ENCODE peak calls at places on chromosomes 7 and 10, in seven cellular contexts. G is GM23248, Y is fibroblast of lung, E is endothelial cell of umbilical vein, T is MM.1S, L is H9, N is astrocyte. C is an unnamed sample.

GRCh38 chr7:11294218-11294617 is 320.5 kb downstream of the PHF14 start:
- DNase-seq in G (no peak), Y (no peak), E (no peak), T (peak; percentile 48), L (no peak), N (no peak), C (no peak)

GRCh38 chr7:76509931-76510877 is at the start of gene UPK3B:
- DNase-seq in G (peak; percentile 6), Y (peak; percentile 27), E (no peak), T (no peak), L (peak; percentile 73), N (no peak), C (peak; percentile 52)

GRCh38 chr7:2299853-2300512 is 14.3 kb downstream of the SNX8 start:
- DNase-seq in G (peak; percentile 35), Y (no peak), E (peak; percentile 48), T (no peak), L (no peak), N (no peak), C (no peak)

GRCh38 chr7:124764847-124765400 is 668 bp downstream of the GPR37 start:
- DNase-seq in G (no peak), Y (no peak), E (peak; percentile 28), T (peak; percentile 84), L (peak; percentile 49), N (no peak), C (peak; percentile 62)

GRCh38 chr10:47349941-47350371 is 1.8 kb downstream of the RBP3 start:
- DNase-seq in G (no peak), Y (no peak), E (no peak), T (no peak), L (no peak), N (no peak), C (no peak)

GRCh38 chr7:101934618-101935017 is 117.2 kb downstream of the CUX1 start:
- DNase-seq in G (no peak), Y (no peak), E (no peak), T (no peak), L (no peak), N (no peak), C (no peak)

GRCh38 chr7:39525926-39526325 is 40.3 kb upstream of the YAE1 start:
- DNase-seq in G (peak; percentile 42), Y (peak; percentile 49), E (no peak), T (no peak), L (no peak), N (peak; percentile 38), C (no peak)

GRCh38 chr10:36802523-36803153 is 322.8 kb upstream of the ANKRD30A start:
- DNase-seq in G (peak; percentile 6), Y (peak; percentile 9), E (no peak), T (no peak), L (no peak), N (no peak), C (no peak)

GRCh38 chr7:4399596-4399995 is 282.5 kb upstream of the FOXK1 start:
- DNase-seq in G (no peak), Y (no peak), E (no peak), T (no peak), L (no peak), N (no peak), C (no peak)

GRCh38 chr10:122387572-122387971 is 13.1 kb downstream of the PLEKHA1 start:
- DNase-seq in G (no peak), Y (no peak), E (no peak), T (no peak), L (no peak), N (no peak), C (no peak)

GRCh38 chr10:18829259-18829658 is 170.0 kb downstream of the ARL5B start:
- DNase-seq in G (no peak), Y (no peak), E (no peak), T (no peak), L (no peak), N (no peak), C (no peak)

GRCh38 chr7:52909935-52910334 is 125.5 kb upstream of the POM121L12 start:
- DNase-seq in G (no peak), Y (no peak), E (no peak), T (peak; percentile 53), L (no peak), N (no peak), C (no peak)

GRCh38 chr7:106770191-106770590 is 94.9 kb upstream of the PIK3CG start:
- DNase-seq in G (peak; percentile 88), Y (peak; percentile 97), E (peak; percentile 77), T (no peak), L (no peak), N (peak; percentile 96), C (no peak)

GRCh38 chr7:36032362-36032818 is 120.7 kb upstream of the EEPD1 start:
- DNase-seq in G (peak; percentile 62), Y (peak; percentile 47), E (no peak), T (no peak), L (no peak), N (no peak), C (no peak)

GRCh38 chr7:50207682-50208255 is 96.7 kb upstream of the IKZF1 start:
- DNase-seq in G (no peak), Y (no peak), E (no peak), T (no peak), L (no peak), N (no peak), C (no peak)

GRCh38 chr10:7480742-7481381 is 70.0 kb upstream of the SFMBT2 start:
- DNase-seq in G (no peak), Y (no peak), E (no peak), T (no peak), L (no peak), N (no peak), C (no peak)

DNA sequence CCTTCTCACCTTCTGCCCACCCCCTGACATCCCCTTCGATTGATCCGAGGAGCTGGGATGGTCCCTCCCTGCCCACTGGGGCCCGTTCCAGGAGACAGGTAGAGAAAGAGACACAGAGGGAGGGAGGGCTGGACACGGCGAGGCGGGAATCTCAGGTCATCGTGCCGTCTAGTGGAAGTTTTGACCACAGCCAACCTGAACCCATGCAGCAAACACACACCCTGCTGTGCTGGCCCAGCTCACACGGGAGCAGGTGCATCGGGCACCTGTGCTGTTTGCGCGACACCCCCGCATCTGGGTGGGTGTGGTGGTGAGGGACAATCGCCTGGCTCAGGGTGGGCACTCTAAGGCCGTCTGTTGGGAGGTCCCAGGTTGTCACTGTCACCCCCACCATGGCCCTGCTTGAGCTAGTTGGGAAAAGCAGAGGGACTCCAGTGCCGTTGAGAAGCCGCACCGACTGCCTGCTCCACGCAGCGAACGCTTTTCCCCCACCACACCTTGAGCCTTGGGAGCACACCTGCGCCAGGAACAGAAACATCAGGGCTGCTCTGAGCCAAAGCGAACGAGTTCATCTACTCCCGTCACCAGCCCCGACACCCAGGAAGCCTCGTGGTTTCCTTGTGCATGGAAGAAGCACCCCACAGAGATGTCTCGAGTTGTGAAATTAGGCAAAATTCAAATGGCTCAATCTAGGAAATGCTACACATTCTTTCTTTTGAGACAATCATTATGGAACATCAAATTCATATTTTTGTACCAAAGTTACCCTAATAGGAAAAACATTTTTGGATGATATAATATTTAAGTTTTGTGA is 285.8 kb downstream of the DNAJB6 start:
- DNase-seq in G (no peak), Y (no peak), E (no peak), T (no peak), L (no peak), N (no peak), C (no peak)
- H3K9me3 ChIP-seq in G (no peaks in the 10 kb centered on the region), Y (no peaks in the 10 kb centered on the region), E (no peaks in the 10 kb centered on the region), T (no peaks in the 10 kb centered on the region), L (no peaks in the 10 kb centered on the region), N (no peaks in the 10 kb centered on the region), C (no peaks in the 10 kb centered on the region)

DNA sequence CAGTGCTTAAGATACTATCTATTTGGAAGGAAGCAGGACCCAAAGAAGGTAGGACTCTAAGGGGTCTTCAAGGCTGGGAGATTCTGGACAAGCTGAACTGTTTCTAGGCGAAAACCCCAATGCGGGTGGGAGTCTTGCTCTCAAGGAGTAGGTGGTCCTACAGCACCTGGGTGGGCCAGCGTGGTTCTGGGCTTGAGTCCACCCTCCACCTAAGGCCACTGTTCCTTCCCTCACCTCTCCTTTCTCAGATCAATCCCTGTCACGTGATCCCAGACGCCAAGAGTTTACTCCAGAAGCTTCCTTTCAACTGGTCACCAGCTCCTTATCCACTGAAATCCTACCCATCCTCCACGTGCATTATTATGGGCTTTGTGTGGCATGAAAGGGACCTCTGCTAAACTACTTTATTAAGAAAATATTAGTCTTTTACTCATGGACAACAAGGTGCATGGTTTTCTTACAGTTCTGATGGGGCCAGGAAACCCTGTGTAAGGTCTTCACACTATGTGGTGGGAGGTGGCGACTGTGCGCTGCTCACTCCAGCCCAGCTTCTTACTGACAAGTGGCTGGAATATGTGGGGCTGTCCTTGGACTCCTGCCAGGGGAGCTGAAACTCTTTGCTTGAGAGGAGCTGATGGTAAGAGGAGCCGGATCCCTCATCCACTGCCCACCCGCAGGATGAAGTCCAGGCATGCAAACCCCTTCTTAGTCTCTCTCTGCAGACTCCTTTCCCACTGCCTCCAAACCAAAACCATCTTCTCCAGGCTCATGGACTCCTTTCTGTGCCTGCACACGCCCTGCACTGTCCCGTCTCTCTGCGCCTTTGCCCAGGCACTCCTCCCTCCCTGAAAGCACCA is 1.6 kb downstream of the ZNF746 start:
- DNase-seq in G (peak; percentile 77), Y (peak; percentile 84), E (peak; percentile 69), T (no peak), L (no peak), N (peak; percentile 76), C (no peak)
- H3K9ac ChIP-seq in G (peak overlapping the region; percentile 94), Y (no peak overlapping the region), E (no peak overlapping the region), T (no peak overlapping the region), L (peak overlapping the region; percentile 31), N (peak overlapping the region; percentile 83), C (no peak overlapping the region)

DNA sequence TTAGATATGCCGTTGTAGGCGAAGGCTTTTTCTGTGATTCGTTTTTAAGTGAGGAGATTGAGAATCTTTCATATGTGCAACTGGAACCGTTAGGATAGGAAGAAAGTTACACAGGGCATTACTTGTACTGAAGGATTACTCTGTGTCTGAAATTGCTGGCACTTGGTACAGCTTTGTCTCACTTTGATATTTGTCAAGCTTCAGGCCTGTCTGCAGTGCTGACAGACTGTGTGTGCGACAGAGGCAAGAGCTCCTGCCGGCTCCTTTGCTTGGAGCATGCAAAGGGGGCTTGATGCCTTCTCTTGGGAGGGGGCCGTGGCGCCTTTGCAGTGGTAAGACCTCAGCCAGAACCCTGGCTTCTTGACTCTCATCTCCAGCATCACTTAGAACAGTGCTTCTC is 45.8 kb downstream of the CCNY start:
- DNase-seq in G (no peak), Y (no peak), E (no peak), T (no peak), L (no peak), N (no peak), C (no peak)
- H4K20me1 ChIP-seq in G (peaks cover 34% of the 10 kb centered on the region), Y (no peaks in the 10 kb centered on the region), E (no peaks in the 10 kb centered on the region), T (no peaks in the 10 kb centered on the region), L (no peaks in the 10 kb centered on the region), N (peaks cover 83% of the 10 kb centered on the region), C (peaks cover 51% of the 10 kb centered on the region)

GRCh38 chr7:94510582-94511456 is 1.2 kb downstream of the CASD1 start:
- DNase-seq in G (peak; percentile 62), Y (peak; percentile 27), E (peak; percentile 44), T (peak; percentile 46), L (peak; percentile 56), N (peak; percentile 4), C (peak; percentile 65)

GRCh38 chr7:94507962-94508361 is 1.6 kb upstream of the CASD1 start:
- DNase-seq in G (no peak), Y (no peak), E (no peak), T (no peak), L (no peak), N (no peak), C (no peak)

GRCh38 chr7:94509879-94510581 is 421 bp downstream of the CASD1 start:
- DNase-seq in G (peak; percentile 85), Y (peak; percentile 66), E (peak; percentile 69), T (peak; percentile 60), L (peak; percentile 76), N (peak; percentile 51), C (peak; percentile 91)

GRCh38 chr7:94509264-94509878 is at the start of gene CASD1:
- DNase-seq in G (peak; percentile 44), Y (peak; percentile 10), E (peak; percentile 31), T (peak; percentile 75), L (peak; percentile 66), N (no peak), C (no peak)

GRCh38 chr7:94507462-94507861 is 2.1 kb upstream of the CASD1 start:
- DNase-seq in G (no peak), Y (no peak), E (no peak), T (no peak), L (no peak), N (no peak), C (no peak)
- H3K9me3 ChIP-seq in G (no peaks in the 10 kb centered on the region), Y (no peaks in the 10 kb centered on the region), E (no peaks in the 10 kb centered on the region), T (no peaks in the 10 kb centered on the region), L (no peaks in the 10 kb centered on the region), N (no peaks in the 10 kb centered on the region), C (no peaks in the 10 kb centered on the region)

C was measured in neural progenitor cell.